ENCODE peak calls at places on chromosomes 12 and 14, in ten cellular contexts. B is NCI-H774, R is NCI-H1417, M is NCI-H1694 treated with DMSO at 0.1 percent for 48 hours, J is NCI-H1436, U is T-cell, E is SIG-M5, F is EL, A is amniotic stem cell, V is mucosa of descending colon. Q is an unnamed sample.

GRCh38 chr14:94643316-94644101 is 31.3 kb downstream of the SERPINA3 start:
- DNase-seq in B (no peak), R (no peak), M (no peak), J (no peak), U (no peak), E (no peak), F (no peak), A (no peak), V (no peak), Q (no peak)

GRCh38 chr12:1930816-1931597 is 12.6 kb upstream of the CACNA2D4 start:
- DNase-seq in B (no peak), R (no peak), M (no peak), J (no peak), U (no peak), E (no peak), F (no peak), A (no peak), V (no peak), Q (no peak)

GRCh38 chr14:71290960-71291466 is 383.8 kb downstream of the PCNX1 start:
- DNase-seq in B (no peak), R (peak), M (no peak), J (no peak), U (peak), E (peak), F (peak), A (no peak), V (no peak), Q (no peak)

GRCh38 chr14:70640938-70641547 is 673 bp upstream of the TTC9 start:
- DNase-seq in B (no peak), R (peak), M (peak), J (peak), U (peak), E (no peak), F (peak), A (no peak), V (peak), Q (no peak)

GRCh38 chr14:56874375-56874774 is 64.1 kb upstream of the OTX2 start:
- DNase-seq in B (peak), R (peak), M (peak), J (no peak), U (no peak), E (no peak), F (peak), A (no peak), V (peak), Q (no peak)

GRCh38 chr12:27366621-27367020 is 34.0 kb downstream of the BMAL2 start:
- DNase-seq in B (no peak), R (no peak), M (no peak), J (no peak), U (no peak), E (no peak), F (peak), A (no peak), V (no peak), Q (no peak)

GRCh38 chr14:35789651-35790050 is 19.4 kb downstream of the RALGAPA1 start:
- DNase-seq in B (no peak), R (no peak), M (no peak), J (no peak), U (no peak), E (no peak), F (peak), A (no peak), V (no peak), Q (no peak)

GRCh38 chr14:79040742-79041249 is 870.6 kb downstream of the NRXN3 start:
- DNase-seq in B (no peak), R (no peak), M (no peak), J (no peak), U (no peak), E (no peak), F (no peak), A (no peak), V (no peak), Q (no peak)

GRCh38 chr14:103334644-103335603 is 887 bp downstream of the EIF5 start:
- DNase-seq in B (peak), R (peak), M (no peak), J (peak), U (peak), E (peak), F (peak), A (peak), V (peak), Q (peak)

GRCh38 chr14:93954900-93955891 is 21.2 kb downstream of the ASB2 start:
- DNase-seq in B (no peak), R (no peak), M (no peak), J (no peak), U (peak), E (peak), F (no peak), A (no peak), V (peak), Q (no peak)

GRCh38 chr14:54366726-54367707 is 29.8 kb upstream of the CDKN3 start:
- DNase-seq in B (no peak), R (peak), M (no peak), J (peak), U (peak), E (no peak), F (peak), A (no peak), V (peak), Q (no peak)

GRCh38 chr14:21913759-21914158 is 240.1 kb upstream of the OR4E1 start:
- DNase-seq in B (peak), R (peak), M (peak), J (peak), U (peak), E (no peak), F (peak), A (no peak), V (peak), Q (peak)

GRCh38 chr14:37048666-37049071 is 123.7 kb downstream of the SLC25A21 start:
- DNase-seq in B (no peak), R (no peak), M (no peak), J (no peak), U (no peak), E (no peak), F (no peak), A (no peak), V (no peak), Q (no peak)

GRCh38 chr12:119051474-119051873 is 70.1 kb downstream of the SRRM4 start:
- DNase-seq in B (no peak), R (no peak), M (no peak), J (no peak), U (no peak), E (no peak), F (no peak), A (no peak), V (no peak), Q (no peak)

GRCh38 chr12:78403136-78403535 is 461.4 kb upstream of the SYT1 start:
- DNase-seq in B (no peak), R (peak), M (no peak), J (no peak), U (no peak), E (no peak), F (peak), A (no peak), V (no peak), Q (no peak)

GRCh38 chr12:22415342-22416309 is 81.1 kb upstream of the ST8SIA1 start:
- DNase-seq in B (no peak), R (no peak), M (no peak), J (no peak), U (no peak), E (no peak), F (peak), A (no peak), V (peak), Q (no peak)

GRCh38 chr12:93243689-93244513 is 133.8 kb upstream of the NUDT4 start:
- DNase-seq in B (no peak), R (no peak), M (no peak), J (no peak), U (peak), E (peak), F (peak), A (no peak), V (peak), Q (peak)

GRCh38 chr12:95204141-95204866 is 13.0 kb downstream of the FGD6 start:
- DNase-seq in B (no peak), R (no peak), M (no peak), J (no peak), U (no peak), E (no peak), F (peak), A (peak), V (peak), Q (peak)

GRCh38 chr12:80625901-80626300 is 81.5 kb upstream of the MYF6 start:
- DNase-seq in B (no peak), R (peak), M (no peak), J (peak), U (no peak), E (no peak), F (no peak), A (no peak), V (no peak), Q (no peak)

Q was measured in lung.